ENCODE peak calls at places on chromosomes 16 and 17, in five cellular contexts. One of them, this sample, is unnamed. For H3K4me1, the result is how much of the 10 kb centered on the place peaks cover.

GRCh38 chr17:72467841-72468653 is 347.2 kb downstream of the SOX9 start:
- DNase-seq in fibroblast of lung: peak
- DNase-seq in transverse colon: peak
- DNase-seq in aorta: no peak
- DNase-seq in heart right ventricle: peak
- DNase-seq in this sample: peak

GRCh38 chr17:30380106-30380420 is 1.3 kb downstream of the CPD start:
- DNase-seq in fibroblast of lung: no peak
- DNase-seq in transverse colon: no peak
- DNase-seq in aorta: no peak
- DNase-seq in heart right ventricle: no peak
- DNase-seq in this sample: no peak

GRCh38 chr17:80805032-80805751 is 186.4 kb upstream of the CHMP6 start:
- DNase-seq in fibroblast of lung: no peak
- DNase-seq in transverse colon: no peak
- DNase-seq in aorta: peak
- DNase-seq in heart right ventricle: no peak
- DNase-seq in this sample: no peak

GRCh38 chr17:71203953-71204352 is 916.9 kb upstream of the SOX9 start:
- DNase-seq in fibroblast of lung: peak
- DNase-seq in transverse colon: no peak
- DNase-seq in aorta: no peak
- DNase-seq in heart right ventricle: no peak
- DNase-seq in this sample: no peak

GRCh38 chr17:62755139-62755851 is 52.8 kb downstream of the MARCHF10 start:
- DNase-seq in fibroblast of lung: no peak
- DNase-seq in transverse colon: no peak
- DNase-seq in aorta: no peak
- DNase-seq in heart right ventricle: peak
- DNase-seq in this sample: no peak

GRCh38 chr17:79255471-79255870 is 180.8 kb downstream of the ENGASE start:
- DNase-seq in fibroblast of lung: no peak
- DNase-seq in transverse colon: no peak
- DNase-seq in aorta: no peak
- DNase-seq in heart right ventricle: no peak
- DNase-seq in this sample: no peak

GRCh38 chr16:49858200-49859129 is 2.6 kb upstream of the ZNF423 start:
- DNase-seq in fibroblast of lung: no peak
- DNase-seq in transverse colon: peak
- DNase-seq in aorta: peak
- DNase-seq in heart right ventricle: peak
- DNase-seq in this sample: peak

GRCh38 chr17:3836551-3836950 is 9.5 kb downstream of the NCBP3 start:
- DNase-seq in fibroblast of lung: no peak
- DNase-seq in transverse colon: no peak
- DNase-seq in aorta: no peak
- DNase-seq in heart right ventricle: no peak
- DNase-seq in this sample: no peak

GRCh38 chr16:53058882-53059281 is 4.1 kb downstream of the CHD9 start:
- DNase-seq in fibroblast of lung: no peak
- DNase-seq in transverse colon: no peak
- DNase-seq in aorta: no peak
- DNase-seq in heart right ventricle: no peak
- DNase-seq in this sample: no peak
- H3K4me1 ChIP-seq in fibroblast of lung: under half
- H3K4me1 ChIP-seq in transverse colon: under half
- H3K4me1 ChIP-seq in aorta: under half
- H3K4me1 ChIP-seq in heart right ventricle: half or more
- H3K4me1 ChIP-seq in this sample: under half

GRCh38 chr16:56212144-56212543 is 20.9 kb downstream of the GNAO1 start:
- DNase-seq in fibroblast of lung: no peak
- DNase-seq in transverse colon: no peak
- DNase-seq in aorta: no peak
- DNase-seq in heart right ventricle: no peak
- DNase-seq in this sample: no peak
- H3K4me1 ChIP-seq in fibroblast of lung: under half
- H3K4me1 ChIP-seq in transverse colon: under half
- H3K4me1 ChIP-seq in aorta: under half
- H3K4me1 ChIP-seq in heart right ventricle: under half
- H3K4me1 ChIP-seq in this sample: under half

GRCh38 chr17:49829026-49829425 is 18.8 kb downstream of the TAC4 start:
- DNase-seq in fibroblast of lung: no peak
- DNase-seq in transverse colon: no peak
- DNase-seq in aorta: no peak
- DNase-seq in heart right ventricle: no peak
- DNase-seq in this sample: no peak
- H3K4me1 ChIP-seq in fibroblast of lung: under half
- H3K4me1 ChIP-seq in transverse colon: under half
- H3K4me1 ChIP-seq in aorta: under half
- H3K4me1 ChIP-seq in heart right ventricle: half or more
- H3K4me1 ChIP-seq in this sample: under half

DNA sequence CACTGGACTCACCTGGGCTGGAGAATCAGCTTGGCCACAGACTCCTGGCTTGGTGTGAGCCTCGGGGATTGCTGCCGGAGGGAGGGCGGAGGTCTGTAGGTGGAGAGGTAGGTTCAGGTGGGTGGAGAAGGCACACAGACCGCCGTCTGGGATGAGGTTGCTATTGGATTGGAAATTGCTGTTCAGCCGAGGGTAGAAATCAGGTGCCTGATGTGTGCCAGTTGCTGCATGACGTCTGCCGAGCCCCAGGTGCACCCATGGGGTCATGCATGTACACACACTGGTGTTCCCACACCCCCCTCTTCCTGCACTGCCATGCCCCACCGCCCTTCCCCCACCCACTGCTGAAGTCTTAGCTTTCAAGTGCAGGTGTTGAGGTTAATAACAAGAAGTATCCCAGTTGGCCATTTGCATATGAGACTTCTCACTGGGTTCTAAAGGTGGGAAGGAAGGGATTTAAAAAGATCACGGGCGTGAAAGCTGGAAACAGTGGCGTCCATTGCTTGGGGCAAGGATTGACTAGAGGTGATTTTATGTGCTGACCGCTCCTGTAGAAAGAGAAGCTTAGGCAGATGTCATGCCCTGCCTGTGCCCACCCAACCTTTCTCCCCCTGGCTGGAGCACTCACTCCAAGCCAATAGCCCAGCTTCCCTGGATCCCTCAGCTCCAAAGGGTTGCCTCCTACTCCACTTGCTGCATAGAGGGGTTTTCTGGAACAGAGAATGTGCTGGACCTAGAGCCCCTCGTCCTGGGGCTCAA is 193.6 kb downstream of the CCDC182 start:
- DNase-seq in fibroblast of lung: no peak
- DNase-seq in transverse colon: peak
- DNase-seq in aorta: no peak
- DNase-seq in heart right ventricle: no peak
- DNase-seq in this sample: peak
- H3K4me1 ChIP-seq in fibroblast of lung: under half
- H3K4me1 ChIP-seq in transverse colon: under half
- H3K4me1 ChIP-seq in aorta: under half
- H3K4me1 ChIP-seq in heart right ventricle: half or more
- H3K4me1 ChIP-seq in this sample: under half

DNA sequence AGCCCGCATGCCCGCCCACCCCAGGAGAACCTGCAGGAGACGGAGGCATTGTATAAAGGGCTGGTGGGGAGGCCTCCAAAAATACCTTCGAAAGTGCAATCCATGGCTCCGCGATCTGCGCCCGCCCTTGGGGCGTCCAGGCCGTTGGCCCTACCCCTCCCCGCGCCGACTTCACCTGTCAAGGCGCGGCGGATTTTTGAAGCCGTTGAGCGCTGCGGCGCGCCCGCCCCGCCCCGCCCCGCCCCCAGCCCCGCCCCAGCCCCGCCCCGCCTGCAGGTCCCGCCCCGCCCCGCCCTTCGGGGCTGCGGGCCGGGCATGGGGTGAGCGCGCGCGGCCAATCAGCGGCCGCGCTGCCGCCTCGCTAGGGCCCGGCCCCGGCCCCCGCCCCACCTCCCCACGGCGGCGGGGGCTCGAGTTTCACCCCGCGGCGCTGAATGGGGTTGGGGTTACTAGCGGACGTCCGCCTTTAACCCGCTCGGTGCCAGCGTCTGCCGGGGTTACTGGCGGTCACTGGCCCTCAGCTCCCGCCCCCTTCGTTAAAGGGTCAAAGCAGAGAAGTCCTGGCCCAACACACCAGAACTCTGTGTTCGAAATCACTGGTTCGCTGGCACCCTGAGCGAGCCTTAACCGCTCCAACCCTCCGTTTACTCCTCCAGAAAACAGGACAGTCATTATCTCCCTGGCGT is 13.2 kb downstream of the SREBF1 start:
- DNase-seq in fibroblast of lung: peak
- DNase-seq in transverse colon: peak
- DNase-seq in aorta: peak
- DNase-seq in heart right ventricle: peak
- DNase-seq in this sample: peak
- H3K4me1 ChIP-seq in fibroblast of lung: half or more
- H3K4me1 ChIP-seq in transverse colon: half or more
- H3K4me1 ChIP-seq in aorta: under half
- H3K4me1 ChIP-seq in heart right ventricle: half or more
- H3K4me1 ChIP-seq in this sample: half or more

GRCh38 chr16:11793840-11794239 is 3.2 kb downstream of the ZC3H7A start:
- DNase-seq in fibroblast of lung: no peak
- DNase-seq in transverse colon: no peak
- DNase-seq in aorta: no peak
- DNase-seq in heart right ventricle: peak
- DNase-seq in this sample: peak

GRCh38 chr16:11791144-11791828 is 5.8 kb downstream of the ZC3H7A start:
- DNase-seq in fibroblast of lung: no peak
- DNase-seq in transverse colon: no peak
- DNase-seq in aorta: no peak
- DNase-seq in heart right ventricle: no peak
- DNase-seq in this sample: no peak

GRCh38 chr16:11792404-11793260 is 4.4 kb downstream of the ZC3H7A start:
- DNase-seq in fibroblast of lung: no peak
- DNase-seq in transverse colon: peak
- DNase-seq in aorta: no peak
- DNase-seq in heart right ventricle: no peak
- DNase-seq in this sample: peak

GRCh38 chr16:11784048-11784780 is 12.8 kb downstream of the ZC3H7A start:
- DNase-seq in fibroblast of lung: no peak
- DNase-seq in transverse colon: no peak
- DNase-seq in aorta: no peak
- DNase-seq in heart right ventricle: no peak
- DNase-seq in this sample: no peak

DNA sequence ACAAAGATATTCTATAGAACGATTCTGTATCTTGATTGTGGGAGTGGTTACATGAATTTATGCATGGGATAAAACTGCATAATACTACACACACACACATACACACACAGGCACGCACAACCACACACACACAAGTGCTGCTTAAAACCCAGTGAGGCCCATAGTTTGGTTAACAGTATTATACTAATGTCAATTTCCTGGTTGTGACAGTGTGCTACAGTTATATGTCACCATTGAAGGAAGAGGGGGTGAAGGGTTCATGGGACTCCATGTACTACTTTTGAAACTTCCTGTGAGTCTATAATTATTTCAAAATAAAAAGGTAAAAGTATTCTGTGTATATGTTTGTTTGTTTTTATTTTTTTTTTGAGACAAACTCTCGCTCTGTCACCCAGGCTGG is 8.1 kb downstream of the ZC3H7A start:
- DNase-seq in fibroblast of lung: no peak
- DNase-seq in transverse colon: no peak
- DNase-seq in aorta: no peak
- DNase-seq in heart right ventricle: no peak
- DNase-seq in this sample: no peak
- H3K4me1 ChIP-seq in fibroblast of lung: under half
- H3K4me1 ChIP-seq in transverse colon: half or more
- H3K4me1 ChIP-seq in aorta: under half
- H3K4me1 ChIP-seq in heart right ventricle: half or more
- H3K4me1 ChIP-seq in this sample: under half

DNA sequence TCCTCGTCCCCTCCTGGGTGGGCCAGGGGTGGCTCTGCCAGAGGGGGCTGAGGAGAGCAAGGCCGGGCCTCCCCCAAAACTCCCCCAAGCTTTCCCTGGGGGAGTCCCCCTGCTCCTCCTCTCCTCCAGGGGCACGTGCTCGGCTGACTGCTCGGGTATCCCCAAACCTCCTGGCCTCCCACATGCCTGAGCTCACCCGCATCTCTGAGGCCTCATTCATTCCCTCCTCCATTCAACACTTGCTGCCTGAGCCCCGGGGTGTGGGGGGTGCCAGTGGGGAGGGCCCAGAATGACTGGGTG is 83.1 kb downstream of the RTN4RL1 start:
- DNase-seq in fibroblast of lung: no peak
- DNase-seq in transverse colon: no peak
- DNase-seq in aorta: no peak
- DNase-seq in heart right ventricle: no peak
- DNase-seq in this sample: no peak
- H3K4me1 ChIP-seq in fibroblast of lung: under half
- H3K4me1 ChIP-seq in transverse colon: under half
- H3K4me1 ChIP-seq in aorta: under half
- H3K4me1 ChIP-seq in heart right ventricle: under half
- H3K4me1 ChIP-seq in this sample: under half

DNA sequence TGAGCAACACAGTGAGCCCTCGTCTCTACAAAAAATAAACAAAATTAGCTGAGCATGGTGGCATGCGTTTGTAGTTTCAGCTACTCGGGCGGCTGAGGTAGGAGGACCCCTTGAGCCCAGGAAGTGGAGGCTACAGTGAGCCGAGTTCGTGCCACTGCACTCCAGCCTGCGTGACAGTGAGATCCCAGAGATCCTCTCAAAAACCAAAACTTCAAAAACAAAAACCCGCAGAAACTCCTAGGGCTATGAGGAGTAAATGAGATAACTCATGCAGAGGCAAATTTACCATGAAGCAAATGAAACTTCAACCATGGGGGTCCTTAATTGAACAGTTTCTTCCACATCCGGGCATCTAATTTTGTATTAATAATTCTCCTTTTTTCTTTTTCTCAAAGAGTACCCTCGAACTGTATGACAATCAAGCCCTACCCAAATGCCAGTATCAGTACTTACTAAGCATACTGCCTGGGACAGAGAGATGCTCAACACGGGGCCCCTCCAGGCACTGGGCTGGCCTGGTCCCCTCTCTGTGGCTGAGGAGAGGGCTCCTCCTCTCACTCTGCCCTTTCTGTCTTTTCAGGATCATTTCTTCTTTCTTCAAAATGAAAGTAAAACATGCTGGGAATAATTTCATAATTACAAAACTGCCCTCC is 789 bp upstream of the PIPOX start:
- DNase-seq in fibroblast of lung: no peak
- DNase-seq in transverse colon: no peak
- DNase-seq in aorta: no peak
- DNase-seq in heart right ventricle: no peak
- DNase-seq in this sample: no peak
- H3K4me1 ChIP-seq in fibroblast of lung: under half
- H3K4me1 ChIP-seq in transverse colon: under half
- H3K4me1 ChIP-seq in aorta: under half
- H3K4me1 ChIP-seq in heart right ventricle: under half
- H3K4me1 ChIP-seq in this sample: under half

GRCh38 chr17:34246872-34247271 is 8.2 kb upstream of the CCL2 start:
- DNase-seq in fibroblast of lung: no peak
- DNase-seq in transverse colon: no peak
- DNase-seq in aorta: no peak
- DNase-seq in heart right ventricle: no peak
- DNase-seq in this sample: no peak

GRCh38 chr17:34248807-34249496 is 6.1 kb upstream of the CCL2 start:
- DNase-seq in fibroblast of lung: no peak
- DNase-seq in transverse colon: no peak
- DNase-seq in aorta: no peak
- DNase-seq in heart right ventricle: no peak
- DNase-seq in this sample: no peak

GRCh38 chr17:34251186-34251585 is 3.9 kb upstream of the CCL2 start:
- DNase-seq in fibroblast of lung: no peak
- DNase-seq in transverse colon: no peak
- DNase-seq in aorta: no peak
- DNase-seq in heart right ventricle: no peak
- DNase-seq in this sample: no peak

GRCh38 chr17:34252138-34252889 is 2.8 kb upstream of the CCL2 start:
- DNase-seq in fibroblast of lung: peak
- DNase-seq in transverse colon: peak
- DNase-seq in aorta: peak
- DNase-seq in heart right ventricle: peak
- DNase-seq in this sample: peak

GRCh38 chr17:34249497-34249877 is 5.6 kb upstream of the CCL2 start:
- DNase-seq in fibroblast of lung: no peak
- DNase-seq in transverse colon: no peak
- DNase-seq in aorta: peak
- DNase-seq in heart right ventricle: no peak
- DNase-seq in this sample: no peak
- H3K4me1 ChIP-seq in fibroblast of lung: under half
- H3K4me1 ChIP-seq in transverse colon: half or more
- H3K4me1 ChIP-seq in aorta: under half
- H3K4me1 ChIP-seq in heart right ventricle: half or more
- H3K4me1 ChIP-seq in this sample: under half

This sample was measured in colonic mucosa.